ENCODE peak calls at places on chromosome X, in four cellular contexts. B, D, E and X are unnamed samples.

GRCh38 chrX:71181558-71181909 is 36.9 kb downstream of the NLGN3 start:
- DNase-seq in B (no peak), E (peak), D (no peak), X (peak)

GRCh38 chrX:23228950-23229448 is 105.7 kb upstream of the PTCHD1 start:
- DNase-seq in D (no peak), B (no peak), E (peak), X (no peak)

GRCh38 chrX:83508526-83509245 is 596 bp downstream of the POU3F4 start:
- DNase-seq in E (no peak), D (no peak), B (no peak), X (no peak)

GRCh38 chrX:121389976-121390709 is 342.7 kb downstream of the GLUD2 start:
- DNase-seq in E (no peak), B (peak), D (no peak), X (no peak)

GRCh38 chrX:134181261-134181660 is 55.7 kb upstream of the CCDC160 start:
- DNase-seq in D (no peak), E (no peak), B (no peak), X (no peak)

GRCh38 chrX:70878925-70879324 is 29.6 kb downstream of the TEX11 start:
- DNase-seq in B (no peak), D (no peak), E (no peak), X (no peak)

GRCh38 chrX:131262738-131263679 is 26.1 kb downstream of the IGSF1 start:
- DNase-seq in D (no peak), E (no peak), B (no peak), X (peak)

GRCh38 chrX:150546711-150547153 is 21.7 kb upstream of the MTM1 start:
- DNase-seq in B (no peak), D (no peak), E (peak), X (no peak)

GRCh38 chrX:19863237-19864223 is 23.9 kb downstream of the SH3KBP1 start:
- DNase-seq in D (no peak), B (no peak), E (peak), X (no peak)

GRCh38 chrX:115362334-115363095 is 73.0 kb downstream of the LUZP4 start:
- DNase-seq in B (no peak), E (no peak), D (no peak), X (no peak)

GRCh38 chrX:132119283-132119682 is 8.5 kb downstream of the FRMD7 start:
- DNase-seq in E (no peak), B (no peak), D (no peak), X (no peak)

GRCh38 chrX:151870603-151871002 is 42.1 kb upstream of the MAGEA4 start:
- DNase-seq in E (no peak), B (peak), D (no peak), X (no peak)

GRCh38 chrX:20362268-20363002 is 95.7 kb upstream of the RPS6KA3 start:
- DNase-seq in B (no peak), E (no peak), D (peak), X (no peak)

GRCh38 chrX:72101597-72102037 is 30.1 kb downstream of the RTL5 start:
- DNase-seq in D (no peak), B (no peak), E (peak), X (no peak)

GRCh38 chrX:140744085-140744484 is 34.5 kb downstream of the LINC00632 start:
- DNase-seq in B (no peak), E (no peak), D (no peak), X (no peak)

GRCh38 chrX:95716841-95717240 is 967.8 kb upstream of the DIAPH2 start:
- DNase-seq in D (no peak), E (no peak), B (no peak), X (no peak)

GRCh38 chrX:2549874-2550273 is 49.1 kb upstream of the DHRSX start:
- DNase-seq in B (no peak), D (peak), E (no peak), X (no peak)

GRCh38 chrX:139113682-139114081 is 402.2 kb upstream of the FGF13 start:
- DNase-seq in E (no peak), B (no peak), D (no peak), X (no peak)